ENCODE peak calls at places on chromosomes 16 and 17, in eight cellular contexts. K, J, T, Q, C, I, P and Y are unnamed samples.

GRCh38 chr17:44914698-44915271 is 515 bp downstream of the GFAP start:
- DNase-seq in K (no peak), J (no peak), T (no peak), Q (no peak), C (no peak), I (no peak), P (no peak), Y (no peak)

GRCh38 chr16:67993207-67994036 is 5.9 kb downstream of the DPEP2 start:
- DNase-seq in K (peak; percentile 83), J (peak; percentile 90), T (peak; percentile 67), Q (peak; percentile 86), C (peak; percentile 85), I (peak; percentile 74), P (peak; percentile 86), Y (peak; percentile 88)

GRCh38 chr16:84084570-84085270 is 32.0 kb downstream of the MBTPS1 start:
- DNase-seq in K (peak; percentile 64), J (peak; percentile 88), T (peak; percentile 52), Q (peak; percentile 57), C (peak; percentile 41), I (peak; percentile 66), P (peak; percentile 74), Y (peak; percentile 28)

GRCh38 chr17:41692722-41693521 is 4.2 kb downstream of the EIF1 start:
- DNase-seq in K (no peak), J (peak; percentile 34), T (peak; percentile 20), Q (no peak), C (no peak), I (no peak), P (no peak), Y (no peak)

GRCh38 chr17:2177235-2177811 is 122.4 kb downstream of the HIC1 start:
- DNase-seq in K (no peak), J (no peak), T (peak; percentile 27), Q (no peak), C (no peak), I (no peak), P (no peak), Y (no peak)

GRCh38 chr16:80924372-80924978 is 82.2 kb downstream of the CMC2 start:
- DNase-seq in K (peak; percentile 64), J (peak; percentile 22), T (peak; percentile 65), Q (no peak), C (peak; percentile 36), I (peak; percentile 11), P (peak; percentile 58), Y (no peak)

GRCh38 chr17:33976816-33977215 is 278.3 kb upstream of the CCL2 start:
- DNase-seq in K (no peak), J (no peak), T (peak; percentile 6), Q (no peak), C (no peak), I (no peak), P (no peak), Y (no peak)

GRCh38 chr17:47741109-47741792 is 8.2 kb downstream of the TBX21 start:
- DNase-seq in K (no peak), J (no peak), T (no peak), Q (peak; percentile 13), C (no peak), I (no peak), P (no peak), Y (no peak)

GRCh38 chr16:72848759-72849664 is 198.9 kb downstream of the ZFHX3 start:
- DNase-seq in K (peak; percentile 53), J (no peak), T (peak; percentile 93), Q (no peak), C (peak; percentile 90), I (no peak), P (peak; percentile 85), Y (no peak)

GRCh38 chr17:65914784-65915342 is 277.1 kb downstream of the CEP112 start:
- DNase-seq in K (no peak), J (peak; percentile 92), T (no peak), Q (no peak), C (no peak), I (no peak), P (no peak), Y (no peak)

GRCh38 chr17:82272495-82273326 is 789 bp downstream of the CSNK1D start:
- DNase-seq in K (peak; percentile 67), J (peak; percentile 43), T (no peak), Q (peak; percentile 50), C (peak; percentile 56), I (peak; percentile 24), P (peak; percentile 58), Y (peak; percentile 50)

GRCh38 chr16:81705261-81705660 is 73.8 kb upstream of the PLCG2 start:
- DNase-seq in K (no peak), J (no peak), T (no peak), Q (no peak), C (peak; percentile 4), I (no peak), P (no peak), Y (no peak)

GRCh38 chr17:35809855-35810461 is 674 bp downstream of the TAF15 start:
- DNase-seq in K (no peak), J (no peak), T (peak; percentile 23), Q (no peak), C (no peak), I (no peak), P (no peak), Y (no peak)

DNA sequence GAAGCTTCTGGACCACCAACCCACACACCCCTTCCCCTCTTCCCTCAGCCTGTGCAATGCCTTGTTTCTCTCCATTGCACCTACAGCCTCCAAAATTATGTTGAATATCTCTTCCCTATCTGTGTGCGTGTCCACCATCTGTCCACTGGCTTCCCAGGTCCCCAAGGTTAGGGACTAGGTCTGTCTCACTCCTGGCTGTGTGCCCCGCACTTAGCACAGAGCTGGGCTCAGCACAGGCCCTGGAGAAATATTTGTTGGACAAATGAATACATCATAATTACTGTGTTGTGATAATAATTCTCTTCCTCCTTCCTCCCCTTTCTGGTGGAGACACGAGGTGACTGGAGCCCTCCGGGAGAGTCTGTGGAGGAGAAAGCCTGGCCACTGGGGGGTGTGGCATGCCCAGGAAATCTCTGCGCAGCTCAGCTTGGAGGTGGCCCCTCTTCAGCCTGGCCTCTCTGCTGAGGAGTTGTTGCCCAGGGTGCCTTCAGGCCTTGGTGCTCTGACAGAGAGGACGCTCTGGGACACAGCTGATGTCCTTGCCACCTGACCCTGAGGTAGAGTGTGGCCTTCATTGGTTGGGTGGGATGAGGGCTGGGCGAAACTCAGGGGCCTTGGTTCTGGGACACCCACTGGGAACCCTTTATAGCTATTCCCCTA is 3.3 kb upstream of the BRD7 start:
- DNase-seq in K (peak; percentile 56), J (peak; percentile 18), T (peak; percentile 43), Q (no peak), C (no peak), I (no peak), P (no peak), Y (no peak)
- TF ChIP-seq CTCF in K (peak; percentile 31), J (peak; percentile 3), T (peak; percentile 57), Q (no peak), C (peak; percentile 37), I (no peak), P (peak; percentile 16), Y (no peak)

DNA sequence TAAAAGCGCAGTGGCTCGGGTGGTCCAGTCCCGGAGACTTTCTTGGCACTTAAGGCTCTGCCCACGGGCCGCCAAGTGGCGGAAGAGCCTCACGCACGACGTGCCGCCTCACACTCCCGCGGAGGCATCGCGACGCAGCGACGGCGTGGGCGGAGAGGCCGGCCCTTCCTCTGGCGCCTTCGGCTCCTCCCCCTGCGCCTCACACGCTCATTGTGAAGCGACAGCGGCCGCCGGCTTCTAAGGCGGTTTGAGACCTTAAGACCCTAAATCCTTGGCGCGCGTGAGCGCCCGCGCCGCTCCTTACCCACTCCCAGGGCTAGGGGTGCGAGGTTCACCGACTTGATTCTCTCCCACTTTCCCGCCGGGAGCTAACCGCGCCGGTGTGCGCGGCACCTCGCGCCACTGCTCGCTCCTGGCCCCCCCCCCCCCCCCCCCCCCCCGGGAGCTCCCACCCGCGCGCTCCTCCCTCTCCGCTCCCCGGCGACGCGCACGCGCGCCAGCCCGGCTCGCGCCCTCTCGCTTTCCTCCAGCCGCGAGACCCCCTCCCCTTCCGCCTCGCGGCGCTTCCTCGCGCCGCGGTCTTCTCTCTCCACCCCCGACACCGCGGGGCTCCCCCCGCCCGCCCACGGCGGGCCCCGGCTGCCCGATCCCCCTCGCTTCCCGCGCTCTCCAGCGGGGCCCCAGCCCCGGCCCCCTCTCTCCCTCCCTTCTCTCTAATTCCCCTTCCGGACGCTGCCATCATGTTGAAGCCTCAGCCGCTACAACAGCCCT is at the start of gene ATXN2L:
- DNase-seq in K (peak; percentile 87), J (peak; percentile 99), T (peak; percentile 97), Q (peak; percentile 92), C (peak; percentile 95), I (peak; percentile 92), P (peak; percentile 95), Y (peak; percentile 92)
- TF ChIP-seq CTCF in K (no peak), J (no peak), T (no peak), Q (no peak), C (peak; percentile 34), I (no peak), P (peak; percentile 25), Y (no peak)

GRCh38 chr16:67183-67791 is 5.1 kb downstream of the RHBDF1 start:
- DNase-seq in K (no peak), J (no peak), T (no peak), Q (no peak), C (peak; percentile 21), I (no peak), P (no peak), Y (no peak)

GRCh38 chr16:63998-64913 is 8.2 kb downstream of the RHBDF1 start:
- DNase-seq in K (no peak), J (no peak), T (no peak), Q (no peak), C (no peak), I (no peak), P (no peak), Y (no peak)

GRCh38 chr16:64914-65255 is 7.5 kb downstream of the RHBDF1 start:
- DNase-seq in K (no peak), J (no peak), T (no peak), Q (no peak), C (no peak), I (no peak), P (no peak), Y (no peak)

GRCh38 chr16:66309-67182 is 5.9 kb downstream of the RHBDF1 start:
- DNase-seq in K (no peak), J (no peak), T (no peak), Q (no peak), C (peak; percentile 14), I (no peak), P (no peak), Y (no peak)

GRCh38 chr16:65745-66144 is 6.7 kb downstream of the RHBDF1 start:
- DNase-seq in K (peak; percentile 87), J (peak; percentile 82), T (peak; percentile 62), Q (peak; percentile 85), C (peak; percentile 85), I (peak; percentile 81), P (peak; percentile 86), Y (peak; percentile 81)
- TF ChIP-seq CTCF in K (peak; percentile 97), J (peak; percentile 99), T (peak; percentile 84), Q (peak; percentile 91), C (no peak), I (peak; percentile 88), P (peak; percentile 94), Y (peak; percentile 50)

GRCh38 chr17:4073983-4074830 is 68.6 kb downstream of the ZZEF1 start:
- DNase-seq in K (no peak), J (peak; percentile 95), T (no peak), Q (peak; percentile 74), C (no peak), I (no peak), P (peak; percentile 55), Y (peak; percentile 35)

GRCh38 chr17:4080686-4081085 is 62.1 kb downstream of the ZZEF1 start:
- DNase-seq in K (no peak), J (no peak), T (no peak), Q (no peak), C (no peak), I (no peak), P (no peak), Y (no peak)

GRCh38 chr17:4072487-4073157 is 70.2 kb downstream of the ZZEF1 start:
- DNase-seq in K (no peak), J (peak; percentile 44), T (peak; percentile 54), Q (no peak), C (no peak), I (no peak), P (no peak), Y (no peak)

GRCh38 chr17:4074831-4075495 is 67.9 kb downstream of the ZZEF1 start:
- DNase-seq in K (peak; percentile 8), J (peak; percentile 81), T (peak; percentile 36), Q (no peak), C (no peak), I (no peak), P (no peak), Y (no peak)
- TF ChIP-seq CTCF in K (peak; percentile 65), J (peak; percentile 73), T (peak; percentile 72), Q (peak; percentile 64), C (peak; percentile 69), I (peak; percentile 67), P (peak; percentile 55), Y (no peak)